ENCODE peak calls at places on chromosomes 13 and 19, in four cellular contexts. One of them, this sample, is unnamed.

GRCh38 chr19:36972594-36972993 is 56.5 kb downstream of the ZNF568 start:
- DNase-seq in neural progenitor cell: no peak
- DNase-seq in stomach: no peak
- DNase-seq in GM23338: peak; percentile 56
- DNase-seq in this sample: no peak

GRCh38 chr19:1252221-1252817 is 3.9 kb downstream of the MIDN start:
- DNase-seq in GM23338: no peak
- DNase-seq in stomach: peak; percentile 92
- DNase-seq in neural progenitor cell: no peak
- DNase-seq in this sample: peak; percentile 91

GRCh38 chr19:14004619-14005380 is 1.3 kb downstream of the RFX1 start:
- DNase-seq in neural progenitor cell: no peak
- DNase-seq in stomach: peak; percentile 47
- DNase-seq in GM23338: no peak
- DNase-seq in this sample: peak; percentile 21

GRCh38 chr13:69970521-69970920 is 137.1 kb upstream of the ATXN8OS start:
- DNase-seq in GM23338: peak; percentile 37
- DNase-seq in neural progenitor cell: no peak
- DNase-seq in stomach: no peak
- DNase-seq in this sample: no peak

GRCh38 chr13:103287659-103288058 is 221.4 kb upstream of the SLC10A2 start:
- DNase-seq in stomach: no peak
- DNase-seq in neural progenitor cell: no peak
- DNase-seq in GM23338: no peak
- DNase-seq in this sample: no peak

GRCh38 chr13:34672631-34673030 is 269.4 kb upstream of the NBEA start:
- DNase-seq in GM23338: no peak
- DNase-seq in stomach: no peak
- DNase-seq in neural progenitor cell: no peak
- DNase-seq in this sample: no peak

GRCh38 chr19:51439021-51439465 is 19.2 kb downstream of the SIGLEC8 start:
- DNase-seq in neural progenitor cell: peak; percentile 26
- DNase-seq in stomach: no peak
- DNase-seq in GM23338: peak; percentile 76
- DNase-seq in this sample: peak; percentile 16

GRCh38 chr19:41219924-41220567 is 1.0 kb downstream of the AXL start:
- DNase-seq in GM23338: peak; percentile 17
- DNase-seq in neural progenitor cell: peak; percentile 28
- DNase-seq in stomach: no peak
- DNase-seq in this sample: peak; percentile 70

GRCh38 chr19:16920816-16921529 is 32.2 kb downstream of the F2RL3 start:
- DNase-seq in neural progenitor cell: no peak
- DNase-seq in GM23338: no peak
- DNase-seq in stomach: no peak
- DNase-seq in this sample: peak; percentile 62

GRCh38 chr13:110012102-110012739 is 225.8 kb upstream of the IRS2 start:
- DNase-seq in stomach: no peak
- DNase-seq in neural progenitor cell: no peak
- DNase-seq in GM23338: no peak
- DNase-seq in this sample: peak; percentile 90

GRCh38 chr13:33278923-33279322 is 6.6 kb downstream of the STARD13 start:
- DNase-seq in GM23338: no peak
- DNase-seq in stomach: no peak
- DNase-seq in neural progenitor cell: no peak
- DNase-seq in this sample: no peak

GRCh38 chr13:75771818-75772217 is 135.7 kb downstream of the LMO7 start:
- DNase-seq in stomach: no peak
- DNase-seq in GM23338: no peak
- DNase-seq in neural progenitor cell: no peak
- DNase-seq in this sample: peak; percentile 71

GRCh38 chr13:50990050-50990449 is 80.5 kb downstream of the RNASEH2B start:
- DNase-seq in neural progenitor cell: no peak
- DNase-seq in stomach: no peak
- DNase-seq in GM23338: no peak
- DNase-seq in this sample: no peak

GRCh38 chr13:90311929-90312328 is 1035.6 kb upstream of the MIR17HG start:
- DNase-seq in stomach: no peak
- DNase-seq in GM23338: no peak
- DNase-seq in neural progenitor cell: no peak
- DNase-seq in this sample: no peak

GRCh38 chr19:19217110-19217509 is 5.4 kb downstream of the NCAN start:
- DNase-seq in stomach: no peak
- DNase-seq in neural progenitor cell: no peak
- DNase-seq in GM23338: peak; percentile 90
- DNase-seq in this sample: peak; percentile 8

GRCh38 chr13:29897102-29897501 is 46.7 kb upstream of the UBL3 start:
- DNase-seq in stomach: no peak
- DNase-seq in GM23338: no peak
- DNase-seq in neural progenitor cell: no peak
- DNase-seq in this sample: no peak

GRCh38 chr13:80654638-80655249 is 313.8 kb upstream of the SPRY2 start:
- DNase-seq in GM23338: peak; percentile 8
- DNase-seq in neural progenitor cell: no peak
- DNase-seq in stomach: no peak
- DNase-seq in this sample: no peak
- H3K4me3 ChIP-seq in GM23338: no peak overlapping the region
- H3K4me3 ChIP-seq in neural progenitor cell: no peak overlapping the region
- H3K4me3 ChIP-seq in stomach: peak overlapping the region; percentile 43
- H3K4me3 ChIP-seq in this sample: no peak overlapping the region

GRCh38 chr19:35287713-35288112 is 4.2 kb upstream of the MAG start:
- DNase-seq in neural progenitor cell: no peak
- DNase-seq in GM23338: no peak
- DNase-seq in stomach: no peak
- DNase-seq in this sample: no peak

GRCh38 chr19:35279985-35280821 is 2.1 kb upstream of the HAMP start:
- DNase-seq in neural progenitor cell: no peak
- DNase-seq in GM23338: no peak
- DNase-seq in stomach: no peak
- DNase-seq in this sample: no peak

GRCh38 chr19:35288331-35288730 is 3.6 kb upstream of the MAG start:
- DNase-seq in stomach: no peak
- DNase-seq in neural progenitor cell: no peak
- DNase-seq in GM23338: no peak
- DNase-seq in this sample: no peak

GRCh38 chr19:35281303-35281702 is 1.0 kb upstream of the HAMP start:
- DNase-seq in stomach: no peak
- DNase-seq in neural progenitor cell: no peak
- DNase-seq in GM23338: no peak
- DNase-seq in this sample: no peak

DNA sequence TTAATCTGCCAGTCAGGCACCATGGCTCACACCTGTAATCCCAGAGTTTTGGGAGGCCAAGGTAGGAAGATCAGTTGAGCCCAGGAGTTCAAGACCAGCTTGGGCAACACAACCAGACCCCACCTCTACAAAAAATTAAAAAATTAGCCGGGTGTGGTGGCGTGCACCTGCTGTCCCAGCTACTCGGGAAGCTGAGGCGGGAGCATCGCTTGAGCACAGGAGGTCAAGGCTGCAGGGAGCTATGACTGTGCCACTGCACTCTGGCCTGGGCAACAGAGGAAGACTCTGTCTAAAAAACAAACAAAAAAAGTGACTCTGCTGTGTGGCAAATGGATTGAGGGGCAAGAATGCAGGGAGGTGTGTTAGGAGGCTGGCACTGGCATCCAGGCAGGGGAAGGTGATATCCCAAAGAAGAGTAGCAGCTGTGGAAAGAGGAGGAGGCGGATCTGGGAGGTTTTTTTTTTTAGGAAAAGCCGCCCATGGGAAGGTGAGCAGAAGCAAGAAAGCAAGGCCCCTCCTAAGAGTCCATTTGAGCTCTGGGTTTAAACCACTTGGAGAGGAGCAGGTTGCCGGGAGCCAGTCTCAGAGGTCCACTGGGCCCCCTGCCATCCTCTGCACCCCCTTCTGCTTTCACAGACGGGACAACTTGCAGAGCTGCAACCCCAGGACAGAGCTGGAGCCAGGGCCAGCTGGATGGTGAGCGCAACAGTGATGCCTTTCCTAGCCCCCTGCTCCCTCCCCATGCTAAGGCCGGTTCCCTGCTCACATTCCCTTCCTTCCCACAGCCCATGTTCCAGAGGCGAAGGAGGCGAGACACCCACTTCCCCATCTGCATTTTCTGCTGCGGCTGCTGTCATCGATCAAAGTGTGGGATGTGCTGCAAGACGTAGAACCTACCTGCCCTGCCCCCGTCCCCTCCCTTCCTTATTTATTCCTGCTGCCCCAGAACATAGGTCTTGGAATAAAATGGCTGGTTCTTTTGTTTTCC is 2.1 kb downstream of the HAMP start:
- DNase-seq in GM23338: peak; percentile 42
- DNase-seq in neural progenitor cell: no peak
- DNase-seq in stomach: no peak
- DNase-seq in this sample: no peak
- TF ChIP-seq CTCF in GM23338: no peak
- TF ChIP-seq CTCF in neural progenitor cell: no peak
- TF ChIP-seq CTCF in stomach: no peak
- TF ChIP-seq CTCF in this sample: no peak

GRCh38 chr13:23467048-23467931 is 33.8 kb upstream of the SACS start:
- DNase-seq in stomach: no peak
- DNase-seq in neural progenitor cell: peak; percentile 21
- DNase-seq in GM23338: no peak
- DNase-seq in this sample: peak; percentile 44
- H3K4me3 ChIP-seq in stomach: no peak overlapping the region
- H3K4me3 ChIP-seq in neural progenitor cell: no peak overlapping the region
- H3K4me3 ChIP-seq in GM23338: no peak overlapping the region
- H3K4me3 ChIP-seq in this sample: no peak overlapping the region

GRCh38 chr13:22700488-22700887 is 480.3 kb upstream of the SGCG start:
- DNase-seq in neural progenitor cell: no peak
- DNase-seq in stomach: no peak
- DNase-seq in GM23338: no peak
- DNase-seq in this sample: no peak
- TF ChIP-seq CTCF in neural progenitor cell: no peak
- TF ChIP-seq CTCF in stomach: no peak
- TF ChIP-seq CTCF in GM23338: no peak
- TF ChIP-seq CTCF in this sample: no peak

GRCh38 chr19:49591731-49592485 is 926 bp downstream of the PRR12 start:
- DNase-seq in neural progenitor cell: peak; percentile 71
- DNase-seq in GM23338: peak; percentile 82
- DNase-seq in stomach: peak; percentile 40
- DNase-seq in this sample: peak; percentile 35
- H3K4me3 ChIP-seq in neural progenitor cell: peak overlapping the region; percentile 87
- H3K4me3 ChIP-seq in GM23338: peak overlapping the region; percentile 99
- H3K4me3 ChIP-seq in stomach: peak overlapping the region; percentile 94
- H3K4me3 ChIP-seq in this sample: peak overlapping the region; percentile 87

DNA sequence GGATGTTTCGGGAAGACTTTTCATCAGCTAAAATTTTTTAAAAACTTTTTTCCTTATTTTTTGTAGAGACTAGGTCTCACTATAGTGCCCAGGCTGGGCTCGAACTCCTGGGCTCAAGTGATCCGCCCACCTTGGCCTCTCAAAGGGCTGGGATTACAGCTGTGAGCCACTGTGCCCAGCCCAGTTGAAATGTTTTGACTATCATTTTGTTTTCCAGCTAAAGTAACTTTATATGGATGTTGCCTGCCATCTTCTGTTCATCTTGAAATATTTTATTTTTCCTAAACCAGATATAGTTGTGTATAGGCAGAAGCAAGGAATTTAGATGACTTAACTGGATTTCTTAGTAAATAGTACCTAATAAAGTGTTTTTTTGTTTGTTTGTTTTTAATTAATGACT is 7.0 kb downstream of the CAB39L start:
- DNase-seq in stomach: no peak
- DNase-seq in GM23338: no peak
- DNase-seq in neural progenitor cell: no peak
- DNase-seq in this sample: peak; percentile 59
- TF ChIP-seq CTCF in stomach: no peak
- TF ChIP-seq CTCF in GM23338: no peak
- TF ChIP-seq CTCF in neural progenitor cell: no peak
- TF ChIP-seq CTCF in this sample: no peak

GRCh38 chr13:47898080-47898479 is 103.0 kb downstream of the SUCLA2 start:
- DNase-seq in stomach: no peak
- DNase-seq in GM23338: no peak
- DNase-seq in neural progenitor cell: no peak
- DNase-seq in this sample: no peak
- H3K4me3 ChIP-seq in stomach: no peak overlapping the region
- H3K4me3 ChIP-seq in GM23338: no peak overlapping the region
- H3K4me3 ChIP-seq in neural progenitor cell: no peak overlapping the region
- H3K4me3 ChIP-seq in this sample: no peak overlapping the region

DNA sequence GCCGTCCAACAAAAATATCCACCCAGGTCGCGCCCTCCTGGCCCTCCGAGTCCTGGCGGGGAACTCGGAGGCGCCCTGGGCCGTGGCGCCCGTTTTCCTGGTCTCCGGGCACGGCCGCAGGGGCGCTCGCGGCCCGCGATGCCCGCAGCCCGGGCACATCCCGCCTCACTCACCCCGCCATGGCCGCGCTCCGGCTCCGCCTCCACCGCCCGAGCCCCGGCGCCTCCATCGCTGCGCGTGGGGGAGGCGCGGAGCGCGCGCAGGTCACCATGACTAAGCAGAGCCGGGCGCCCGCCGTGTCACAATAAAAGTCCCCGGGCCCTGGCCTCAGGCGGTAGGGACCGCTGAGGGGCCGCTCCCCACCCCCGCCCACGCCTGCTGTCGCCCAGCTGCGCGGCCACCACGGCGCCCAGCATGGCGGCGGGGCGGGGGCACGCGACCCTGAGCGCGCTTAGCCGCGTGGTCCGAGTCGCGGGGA is 593 bp downstream of the KEAP1 start:
- DNase-seq in stomach: peak; percentile 96
- DNase-seq in GM23338: peak; percentile 91
- DNase-seq in neural progenitor cell: peak; percentile 94
- DNase-seq in this sample: peak; percentile 89
- TF ChIP-seq CTCF in stomach: no peak
- TF ChIP-seq CTCF in GM23338: no peak
- TF ChIP-seq CTCF in neural progenitor cell: peak; percentile 23
- TF ChIP-seq CTCF in this sample: no peak

GRCh38 chr19:23145617-23146415 is 29.0 kb downstream of the ZNF730 start:
- DNase-seq in GM23338: no peak
- DNase-seq in neural progenitor cell: no peak
- DNase-seq in stomach: no peak
- DNase-seq in this sample: no peak
- H3K4me3 ChIP-seq in GM23338: no peak overlapping the region
- H3K4me3 ChIP-seq in neural progenitor cell: no peak overlapping the region
- H3K4me3 ChIP-seq in stomach: no peak overlapping the region
- H3K4me3 ChIP-seq in this sample: no peak overlapping the region

This sample was measured in fibroblast of villous mesenchyme.